ENCODE peak calls at places on chromosomes 16 and 17, in six cellular contexts. J is HepG2, S is tibial nerve, Z is hepatocyte, A is endodermal cell, B is K562. E is an unnamed sample.

GRCh38 chr16:88303890-88304819 is 78.6 kb upstream of the ZNF469 start:
- DNase-seq in J (peak; percentile 19), S (no peak), Z (peak; percentile 82), A (no peak), B (peak; percentile 35), E (no peak)

GRCh38 chr16:30651124-30652004 is 604 bp downstream of the PRR14 start:
- DNase-seq in J (peak; percentile 52), S (peak; percentile 20), Z (peak; percentile 90), A (peak; percentile 85), B (peak; percentile 88), E (peak; percentile 69)

GRCh38 chr17:18038149-18038850 is 668 bp downstream of the ATPAF2 start:
- DNase-seq in J (no peak), S (no peak), Z (no peak), A (peak; percentile 68), B (no peak), E (no peak)

GRCh38 chr17:56230660-56231059 is 77.4 kb downstream of the ANKFN1 start:
- DNase-seq in J (no peak), S (peak; percentile 59), Z (peak; percentile 9), A (no peak), B (no peak), E (no peak)

GRCh38 chr17:69761767-69762321 is 313.2 kb upstream of the KCNJ16 start:
- DNase-seq in J (peak; percentile 9), S (peak; percentile 48), Z (peak; percentile 48), A (no peak), B (no peak), E (no peak)

GRCh38 chr17:51046527-51047384 is 73.9 kb downstream of the SPAG9 start:
- DNase-seq in J (peak; percentile 13), S (peak; percentile 70), Z (peak; percentile 89), A (peak; percentile 94), B (peak; percentile 18), E (no peak)

GRCh38 chr17:60421273-60422161 is 772 bp upstream of the CHCT1 start:
- DNase-seq in J (peak; percentile 42), S (peak; percentile 52), Z (peak; percentile 80), A (peak; percentile 95), B (no peak), E (peak; percentile 53)

GRCh38 chr16:84029297-84030096 is 13.1 kb downstream of the SLC38A8 start:
- DNase-seq in J (no peak), S (no peak), Z (no peak), A (no peak), B (no peak), E (no peak)

GRCh38 chr16:8370374-8371015 is 219.8 kb downstream of the TMEM114 start:
- DNase-seq in J (peak; percentile 28), S (no peak), Z (peak; percentile 20), A (no peak), B (no peak), E (peak; percentile 15)

GRCh38 chr16:84995666-84996065 is 15.7 kb downstream of the ZDHHC7 start:
- DNase-seq in J (no peak), S (no peak), Z (no peak), A (no peak), B (no peak), E (peak; percentile 32)

GRCh38 chr17:57016066-57016763 is 38.3 kb downstream of the SCPEP1 start:
- DNase-seq in J (no peak), S (no peak), Z (no peak), A (peak; percentile 57), B (no peak), E (no peak)

GRCh38 chr17:37024181-37024637 is 75.5 kb downstream of the AATF start:
- DNase-seq in J (no peak), S (no peak), Z (no peak), A (no peak), B (no peak), E (no peak)

GRCh38 chr17:82415786-82416185 is 2.4 kb upstream of the HEXD start:
- DNase-seq in J (no peak), S (no peak), Z (no peak), A (no peak), B (no peak), E (no peak)

GRCh38 chr16:30519120-30520049 is 7.0 kb downstream of the ZNF768 start:
- DNase-seq in J (no peak), S (no peak), Z (no peak), A (no peak), B (no peak), E (no peak)

GRCh38 chr17:31549525-31550388 is 158.3 kb downstream of the RAB11FIP4 start:
- DNase-seq in J (peak; percentile 84), S (peak; percentile 89), Z (peak; percentile 94), A (peak; percentile 99), B (peak; percentile 94), E (peak; percentile 92)

GRCh38 chr17:58147930-58148434 is at the start of gene OR4D1:
- DNase-seq in J (no peak), S (no peak), Z (no peak), A (no peak), B (no peak), E (no peak)

GRCh38 chr17:19418312-19418992 is 7.4 kb downstream of the RNF112 start:
- DNase-seq in J (no peak), S (peak; percentile 27), Z (peak; percentile 60), A (peak; percentile 67), B (no peak), E (no peak)

GRCh38 chr17:19302791-19303233 is 59.7 kb downstream of the B9D1 start:
- DNase-seq in J (no peak), S (no peak), Z (no peak), A (no peak), B (no peak), E (no peak)

GRCh38 chr16:85327731-85328664 is 215.7 kb upstream of the CIBAR2 start:
- DNase-seq in J (no peak), S (no peak), Z (peak; percentile 74), A (peak; percentile 98), B (peak; percentile 79), E (no peak)

GRCh38 chr17:44601574-44602372 is 44.5 kb downstream of the FZD2 start:
- DNase-seq in J (no peak), S (no peak), Z (no peak), A (no peak), B (no peak), E (no peak)

DNA sequence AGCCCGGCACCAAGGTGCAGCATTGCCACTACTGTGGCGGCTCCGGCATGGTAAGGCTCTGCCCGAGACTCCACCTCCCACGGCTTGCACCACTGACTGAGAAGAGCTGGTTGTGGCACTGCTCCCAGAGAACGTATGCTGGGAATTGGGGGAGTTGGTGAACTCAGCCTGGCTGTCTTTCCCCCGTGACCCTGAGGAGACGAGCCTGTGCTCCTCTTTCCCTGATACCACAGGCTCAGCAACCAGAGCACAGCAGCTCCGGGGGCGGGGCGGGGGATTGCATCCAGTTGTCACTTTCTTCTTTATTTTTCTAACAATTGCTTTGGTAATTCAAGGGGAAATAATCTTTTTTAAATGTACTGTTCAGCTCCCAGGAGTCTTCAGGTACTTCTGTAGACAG is 16.7 kb downstream of the DNAJA3 start:
- DNase-seq in J (no peak), S (no peak), Z (no peak), A (no peak), B (no peak), E (no peak)
- H3K36me3 ChIP-seq in J (peaks cover 66% of the 10 kb centered on the region), S (peaks cover 6% of the 10 kb centered on the region), Z (no peaks in the 10 kb centered on the region), A (peaks cover 83% of the 10 kb centered on the region), B (peaks cover 90% of the 10 kb centered on the region), E (peaks cover 28% of the 10 kb centered on the region)

GRCh38 chr17:72502940-72503341 is 382.1 kb downstream of the SOX9 start:
- DNase-seq in J (no peak), S (no peak), Z (no peak), A (no peak), B (no peak), E (no peak)
- H3K4me1 ChIP-seq in J (peaks cover 60% of the 10 kb centered on the region), S (no peaks in the 10 kb centered on the region), Z (peaks cover 14% of the 10 kb centered on the region), A (no peaks in the 10 kb centered on the region), B (no peaks in the 10 kb centered on the region), E (no peaks in the 10 kb centered on the region)

GRCh38 chr16:75241412-75241811 is 10.0 kb downstream of the BCAR1 start:
- DNase-seq in J (no peak), S (no peak), Z (no peak), A (no peak), B (no peak), E (no peak)

GRCh38 chr16:75241955-75242354 is 9.5 kb downstream of the BCAR1 start:
- DNase-seq in J (no peak), S (no peak), Z (no peak), A (no peak), B (no peak), E (no peak)

GRCh38 chr16:75244225-75244792 is 7.1 kb downstream of the BCAR1 start:
- DNase-seq in J (no peak), S (peak; percentile 47), Z (peak; percentile 53), A (no peak), B (no peak), E (no peak)

GRCh38 chr16:75244844-75245758 is 6.3 kb downstream of the BCAR1 start:
- DNase-seq in J (peak; percentile 99), S (no peak), Z (peak; percentile 94), A (peak; percentile 95), B (no peak), E (peak; percentile 61)

GRCh38 chr16:75243667-75244224 is 7.7 kb downstream of the BCAR1 start:
- DNase-seq in J (no peak), S (no peak), Z (no peak), A (no peak), B (no peak), E (no peak)
- H3K27ac ChIP-seq in J (peak overlapping the region; percentile 97), S (peak overlapping the region; percentile 99), Z (peak overlapping the region; percentile 96), A (no peak overlapping the region), B (no peak overlapping the region), E (peak overlapping the region; percentile 88)

GRCh38 chr17:74756891-74757290 is 8.5 kb downstream of the NHERF1 start:
- DNase-seq in J (no peak), S (no peak), Z (no peak), A (no peak), B (no peak), E (no peak)

GRCh38 chr17:74758846-74759163 is 10.4 kb downstream of the NHERF1 start:
- DNase-seq in J (no peak), S (no peak), Z (no peak), A (no peak), B (peak; percentile 49), E (peak; percentile 74)

GRCh38 chr17:74757502-74757901 is 9.1 kb downstream of the NHERF1 start:
- DNase-seq in J (no peak), S (no peak), Z (no peak), A (no peak), B (no peak), E (peak; percentile 63)

GRCh38 chr17:74759243-74759801 is 10.9 kb downstream of the NHERF1 start:
- DNase-seq in J (no peak), S (no peak), Z (no peak), A (peak; percentile 73), B (no peak), E (peak; percentile 58)

DNA sequence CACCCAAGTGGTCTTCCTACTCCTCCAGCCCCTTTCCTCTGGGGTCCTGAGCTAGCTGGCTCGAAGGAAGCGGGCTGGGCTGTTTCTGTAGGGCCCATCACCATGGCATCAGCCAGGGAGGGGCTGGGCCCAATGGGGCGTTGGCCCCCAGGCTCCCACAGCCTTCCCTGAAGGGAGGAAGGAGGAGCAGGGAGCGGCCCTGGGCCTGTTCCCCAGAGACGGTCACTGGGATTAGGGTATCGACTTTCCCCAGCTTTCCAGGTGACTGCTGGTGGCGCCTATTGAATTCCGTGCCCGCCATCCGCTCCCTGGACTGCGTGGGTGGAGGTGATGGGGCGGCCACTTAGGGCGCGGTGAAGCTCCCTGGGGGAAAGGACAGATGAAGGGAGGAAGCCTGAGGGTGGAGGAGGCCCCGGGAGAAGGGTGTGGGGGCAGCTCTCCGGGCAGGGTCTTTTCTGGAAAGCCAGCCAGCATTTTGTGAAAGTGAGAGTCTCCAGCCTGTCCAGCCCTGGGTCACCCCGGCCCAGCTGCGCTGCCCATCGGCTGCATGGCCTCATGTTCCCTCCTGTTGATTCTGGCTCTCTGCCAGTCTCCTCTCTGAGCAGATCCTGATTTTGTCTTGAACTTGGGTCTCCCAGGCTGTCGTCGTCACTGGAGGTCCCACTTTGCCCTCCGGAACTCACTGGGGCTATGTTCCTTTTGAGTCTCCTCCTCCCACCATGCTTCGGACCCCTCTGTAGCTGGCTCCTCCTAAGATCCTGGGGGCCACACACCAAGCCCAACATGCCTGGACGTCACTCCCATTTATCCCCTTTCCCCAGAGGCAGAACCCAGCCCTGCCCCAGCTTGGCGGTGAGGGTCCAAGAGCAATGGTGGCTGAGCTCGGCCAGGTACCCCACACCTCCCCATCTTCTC is 9.8 kb downstream of the NHERF1 start:
- DNase-seq in J (no peak), S (peak; percentile 48), Z (no peak), A (no peak), B (no peak), E (peak; percentile 76)
- H3K36me3 ChIP-seq in J (peaks cover 49% of the 10 kb centered on the region), S (no peaks in the 10 kb centered on the region), Z (no peaks in the 10 kb centered on the region), A (peaks cover 39% of the 10 kb centered on the region), B (peaks cover 6% of the 10 kb centered on the region), E (peaks cover 5% of the 10 kb centered on the region)